ENCODE peak calls at places on chromosomes 3 and 15, in ten cellular contexts. D is fibroblast of the aortic adventitia, J is GDM1, T is trophoblast cell, F is mammary epithelial cell, R is left ventricle myocardium inferior, B is PC-3, A is pons, P is spleen, Z is NCI-H1092 treated with DMSO at 0.1 percent for 48 hours. E is an unnamed sample.

GRCh38 chr3:196843435-196844110 is 24.1 kb upstream of the SENP5 start:
- DNase-seq in J (no peak), B (no peak), T (peak; percentile 81), A (no peak), Z (no peak), F (no peak), R (no peak), P (no peak), D (no peak), E (no peak)

GRCh38 chr3:136929984-136930671 is 27.7 kb upstream of the IL20RB start:
- DNase-seq in F (peak; percentile 64), P (no peak), B (no peak), R (peak; percentile 53), T (peak; percentile 15), D (peak; percentile 68), A (peak; percentile 56), Z (no peak), J (no peak), E (no peak)

GRCh38 chr15:38085104-38085503 is 150.7 kb downstream of the TMCO5A start:
- DNase-seq in Z (no peak), F (no peak), P (no peak), D (no peak), T (no peak), J (peak; percentile 24), A (peak; percentile 69), R (no peak), B (no peak), E (no peak)

GRCh38 chr15:74442063-74442462 is 8.3 kb upstream of the SEMA7A start:
- DNase-seq in T (no peak), D (no peak), F (no peak), P (peak; percentile 32), B (no peak), A (no peak), Z (no peak), R (no peak), J (no peak), E (no peak)

GRCh38 chr15:31367730-31368344 is 41.2 kb downstream of the KLF13 start:
- DNase-seq in J (no peak), D (no peak), P (peak; percentile 86), Z (no peak), B (no peak), A (no peak), F (no peak), T (no peak), R (peak; percentile 39), E (no peak)

GRCh38 chr15:64229129-64229724 is 66.4 kb upstream of the PPIB start:
- DNase-seq in J (no peak), F (no peak), A (no peak), P (no peak), D (no peak), R (no peak), T (no peak), B (no peak), Z (no peak), E (no peak)

GRCh38 chr3:24299801-24300626 is 194.6 kb downstream of the THRB start:
- DNase-seq in B (peak; percentile 87), Z (no peak), A (no peak), D (peak; percentile 94), F (peak; percentile 88), P (no peak), J (no peak), R (no peak), T (peak; percentile 99), E (no peak)

GRCh38 chr3:37200141-37200540 is 25.8 kb upstream of the LRRFIP2 start:
- DNase-seq in A (no peak), P (no peak), B (no peak), Z (no peak), D (no peak), R (no peak), J (no peak), T (peak; percentile 97), F (no peak), E (no peak)

GRCh38 chr3:112132975-112133448 is at the start of gene GCSAM:
- DNase-seq in B (no peak), R (peak; percentile 35), P (peak; percentile 90), Z (no peak), T (peak; percentile 37), D (no peak), J (peak; percentile 58), A (peak; percentile 85), F (peak; percentile 81), E (no peak)

GRCh38 chr15:79294075-79294474 is 11.6 kb downstream of the ANKRD34C start:
- DNase-seq in R (no peak), T (no peak), J (no peak), B (no peak), Z (no peak), D (no peak), F (no peak), A (no peak), P (no peak), E (no peak)

GRCh38 chr15:63861946-63862517 is 28.3 kb upstream of the HERC1 start:
- DNase-seq in F (no peak), A (no peak), Z (no peak), J (no peak), D (no peak), T (no peak), R (no peak), P (no peak), B (no peak), E (no peak)

GRCh38 chr15:78620839-78621421 is at the start of gene CHRNA3:
- DNase-seq in A (no peak), T (no peak), D (no peak), B (no peak), J (no peak), P (no peak), Z (peak; percentile 6), R (no peak), F (no peak), E (no peak)

GRCh38 chr15:89068325-89068784 is 19.9 kb upstream of the ABHD2 start:
- DNase-seq in R (no peak), T (no peak), A (peak; percentile 34), Z (no peak), P (no peak), D (peak; percentile 93), J (peak; percentile 39), B (peak; percentile 65), F (peak; percentile 88), E (no peak)